ENCODE peak calls at places on chromosome 19, in nine cellular contexts. A, T, Z, L, W, R, K, H and I are unnamed samples.

GRCh38 chr19:2112516-2113320 is 16.0 kb downstream of the IZUMO4 start:
- DNase-seq in K (no peak), H (no peak), L (no peak), A (no peak), Z (no peak), T (no peak), R (no peak), W (no peak), I (no peak)

GRCh38 chr19:18669883-18670282 is 13.6 kb upstream of the CRTC1 start:
- DNase-seq in H (no peak), Z (no peak), W (no peak), L (no peak), R (no peak), T (no peak), K (no peak), A (no peak), I (no peak)

GRCh38 chr19:54178581-54179261 is 5.8 kb upstream of the TMC4 start:
- DNase-seq in Z (no peak), A (peak; percentile 54), H (peak; percentile 52), T (no peak), K (no peak), L (no peak), R (no peak), W (no peak), I (peak; percentile 62)

GRCh38 chr19:39410620-39411005 is 1.9 kb upstream of the PLEKHG2 start:
- DNase-seq in T (no peak), K (peak; percentile 32), W (no peak), H (no peak), A (no peak), L (no peak), Z (no peak), R (no peak), I (no peak)

GRCh38 chr19:2027361-2027760 is 11.8 kb upstream of the BTBD2 start:
- DNase-seq in H (no peak), R (no peak), A (no peak), L (no peak), K (peak; percentile 64), Z (no peak), T (no peak), W (no peak), I (no peak)

GRCh38 chr19:46766569-46767317 is 20.5 kb upstream of the STRN4 start:
- DNase-seq in R (no peak), T (no peak), A (no peak), L (no peak), H (peak; percentile 68), Z (peak; percentile 35), K (no peak), W (no peak), I (peak; percentile 53)

GRCh38 chr19:3708207-3708931 is at the start of gene TJP3:
- DNase-seq in K (peak; percentile 58), R (no peak), H (no peak), A (peak; percentile 69), L (no peak), Z (no peak), T (no peak), W (no peak), I (no peak)

GRCh38 chr19:46861691-46862503 is 1.1 kb downstream of the ARHGAP35 start:
- DNase-seq in W (no peak), K (peak; percentile 50), Z (no peak), T (no peak), A (peak; percentile 27), L (no peak), H (no peak), R (no peak), I (peak; percentile 30)

GRCh38 chr19:43789029-43789428 is 8.3 kb upstream of the KCNN4 start:
- DNase-seq in T (no peak), Z (no peak), K (peak; percentile 74), W (no peak), A (no peak), L (no peak), R (no peak), H (no peak), I (peak; percentile 60)

GRCh38 chr19:54881884-54882283 is 7.8 kb downstream of the FCAR start:
- DNase-seq in T (no peak), R (no peak), K (no peak), A (no peak), W (no peak), L (no peak), Z (no peak), H (no peak), I (no peak)

GRCh38 chr19:51439021-51439465 is 19.2 kb downstream of the SIGLEC8 start:
- DNase-seq in Z (no peak), A (no peak), T (no peak), H (peak; percentile 59), L (no peak), R (no peak), K (peak; percentile 6), W (no peak), I (no peak)

GRCh38 chr19:1098177-1099051 is 3.2 kb upstream of the POLR2E start:
- DNase-seq in T (no peak), R (no peak), H (no peak), A (no peak), K (no peak), W (no peak), Z (no peak), L (no peak), I (no peak)

GRCh38 chr19:43316591-43317319 is 36.7 kb upstream of the CD177 start:
- DNase-seq in Z (no peak), T (no peak), R (no peak), K (no peak), A (no peak), H (no peak), L (no peak), W (no peak), I (peak; percentile 40)

GRCh38 chr19:29367701-29368306 is 154.9 kb upstream of the UQCRFS1 start:
- DNase-seq in A (no peak), L (no peak), W (no peak), T (no peak), Z (no peak), K (no peak), R (no peak), H (no peak), I (no peak)

GRCh38 chr19:18895828-18896341 is at the start of gene CERS1:
- DNase-seq in H (no peak), W (no peak), L (no peak), T (no peak), A (no peak), R (peak; percentile 21), Z (no peak), K (peak; percentile 72), I (peak; percentile 80)

GRCh38 chr19:15149704-15150103 is 42.5 kb downstream of the SYDE1 start:
- DNase-seq in H (no peak), Z (no peak), A (no peak), L (no peak), R (no peak), T (no peak), W (no peak), K (no peak), I (no peak)

GRCh38 chr19:38557205-38557799 is 60.5 kb downstream of the MAP4K1 start:
- DNase-seq in W (no peak), R (no peak), Z (no peak), H (peak; percentile 23), K (no peak), A (no peak), L (no peak), T (no peak), I (no peak)

GRCh38 chr19:35315883-35316282 is 13.1 kb upstream of the CD22 start:
- DNase-seq in R (no peak), H (no peak), Z (no peak), L (no peak), T (no peak), K (no peak), A (no peak), W (no peak), I (no peak)